ENCODE peak calls at places on chromosomes 11 and 22, in seven cellular contexts. S, M, W, Z, T, J and L are unnamed samples.

GRCh38 chr22:37195921-37196320 is 7.9 kb upstream of the C1QTNF6 start:
- DNase-seq in S (peak), M (no peak), W (no peak), Z (no peak), T (no peak), J (no peak), L (peak)

GRCh38 chr11:44572884-44573283 is 7.4 kb downstream of the CD82 start:
- DNase-seq in S (no peak), M (no peak), W (no peak), Z (no peak), T (no peak), J (no peak), L (no peak)

GRCh38 chr11:123532131-123532530 is 102.1 kb downstream of the GRAMD1B start:
- DNase-seq in S (peak), M (no peak), W (no peak), Z (no peak), T (no peak), J (no peak), L (no peak)

GRCh38 chr22:41910050-41910598 is 4.8 kb downstream of the SHISA8 start:
- DNase-seq in S (peak), M (no peak), W (no peak), Z (no peak), T (no peak), J (no peak), L (no peak)

GRCh38 chr11:117735350-117735977 is 61.6 kb downstream of the DSCAML1 start:
- DNase-seq in S (no peak), M (no peak), W (no peak), Z (no peak), T (no peak), J (no peak), L (no peak)

GRCh38 chr11:127023991-127024390 is 23.4 kb upstream of the KIRREL3 start:
- DNase-seq in S (no peak), M (no peak), W (no peak), Z (no peak), T (no peak), J (no peak), L (no peak)

GRCh38 chr11:129282634-129283033 is 90.5 kb upstream of the ARHGAP32 start:
- DNase-seq in S (no peak), M (no peak), W (no peak), Z (no peak), T (no peak), J (no peak), L (no peak)

GRCh38 chr11:45798793-45799441 is 6.0 kb upstream of the SLC35C1 start:
- DNase-seq in S (no peak), M (no peak), W (no peak), Z (no peak), T (no peak), J (peak), L (no peak)

GRCh38 chr11:58513747-58514367 is 6.0 kb upstream of the OR5B21 start:
- DNase-seq in S (no peak), M (peak), W (no peak), Z (no peak), T (peak), J (no peak), L (peak)

GRCh38 chr22:38069372-38070249 is 12.4 kb downstream of the PICK1 start:
- DNase-seq in S (peak), M (peak), W (no peak), Z (peak), T (no peak), J (no peak), L (no peak)

GRCh38 chr11:46389450-46390330 is 1.9 kb downstream of the CHRM4 start:
- DNase-seq in S (peak), M (peak), W (no peak), Z (peak), T (no peak), J (peak), L (peak)

GRCh38 chr22:49055406-49055805 is 772.3 kb downstream of the BRD1 start:
- DNase-seq in S (no peak), M (no peak), W (no peak), Z (no peak), T (no peak), J (no peak), L (no peak)

GRCh38 chr11:69382131-69383128 is 88.5 kb downstream of the MYEOV start:
- DNase-seq in S (peak), M (no peak), W (no peak), Z (peak), T (no peak), J (no peak), L (peak)

GRCh38 chr11:18270102-18270501 is 4.0 kb downstream of the SAA1 start:
- DNase-seq in S (no peak), M (no peak), W (no peak), Z (no peak), T (no peak), J (no peak), L (no peak)

GRCh38 chr22:27223317-27224177 is 566.2 kb downstream of the MIAT start:
- DNase-seq in S (no peak), M (peak), W (no peak), Z (no peak), T (peak), J (no peak), L (peak)

GRCh38 chr11:104402812-104403521 is 239.0 kb upstream of the PDGFD start:
- DNase-seq in S (no peak), M (peak), W (no peak), Z (no peak), T (no peak), J (no peak), L (no peak)

GRCh38 chr11:9895016-9895415 is 231.1 kb downstream of the SWAP70 start:
- DNase-seq in S (no peak), M (no peak), W (no peak), Z (no peak), T (no peak), J (no peak), L (no peak)

GRCh38 chr11:65189191-65189590 is 7.5 kb downstream of the CAPN1 start:
- DNase-seq in S (no peak), M (no peak), W (no peak), Z (no peak), T (no peak), J (no peak), L (no peak)

GRCh38 chr22:32995335-32995734 is 62.8 kb downstream of the SYN3 start:
- DNase-seq in S (no peak), M (no peak), W (no peak), Z (no peak), T (no peak), J (no peak), L (no peak)

GRCh38 chr22:17576475-17576874 is 13.2 kb downstream of the SLC25A18 start:
- DNase-seq in S (no peak), M (peak), W (no peak), Z (no peak), T (peak), J (no peak), L (peak)

GRCh38 chr11:75141166-75141565 is 9.7 kb upstream of the SLCO2B1 start:
- DNase-seq in S (no peak), M (no peak), W (no peak), Z (no peak), T (no peak), J (no peak), L (no peak)